ENCODE peak calls at places on chromosomes 11 and 22, in ten cellular contexts. B is mesendoderm, R is IMR-90, V is brain microvascular endothelial cell, Q is esophagus squamous epithelium, O is A673, H is heart left ventricle, E is choroid plexus epithelial cell, Z is epithelial cell of esophagus, D is Panc1. C is an unnamed sample.
A peak's percentile ranks its signal among the peaks of the same experiment; 100 is the strongest.

GRCh38 chr22:37898441-37899181 is 7.5 kb upstream of the MICALL1 start:
- DNase-seq in B (peak; percentile 51), R (no peak), V (no peak), Q (no peak), O (no peak), H (no peak), E (no peak), Z (peak; percentile 95), D (no peak), C (no peak)

GRCh38 chr11:117200813-117201515 is 1.8 kb downstream of the TAGLN start:
- DNase-seq in B (peak; percentile 41), R (peak; percentile 32), V (no peak), Q (no peak), O (no peak), H (no peak), E (no peak), Z (no peak), D (no peak), C (no peak)

GRCh38 chr11:86938900-86939880 is 16.0 kb downstream of the FZD4 start:
- DNase-seq in B (peak; percentile 77), R (peak; percentile 68), V (no peak), Q (no peak), O (peak; percentile 90), H (no peak), E (peak; percentile 80), Z (peak; percentile 57), D (peak; percentile 57), C (no peak)

GRCh38 chr11:119622454-119623143 is 106.4 kb downstream of the NECTIN1 start:
- DNase-seq in B (no peak), R (no peak), V (no peak), Q (no peak), O (no peak), H (no peak), E (no peak), Z (no peak), D (no peak), C (no peak)

GRCh38 chr11:113828186-113828585 is 47.2 kb downstream of the USP28 start:
- DNase-seq in B (no peak), R (no peak), V (no peak), Q (no peak), O (no peak), H (no peak), E (no peak), Z (no peak), D (no peak), C (no peak)

GRCh38 chr11:62432695-62433094 is 13.9 kb downstream of the SCGB1A1 start:
- DNase-seq in B (no peak), R (no peak), V (no peak), Q (no peak), O (no peak), H (no peak), E (no peak), Z (no peak), D (no peak), C (no peak)

GRCh38 chr11:76102772-76103171 is 103.5 kb downstream of the WNT11 start:
- DNase-seq in B (no peak), R (peak; percentile 51), V (peak; percentile 12), Q (no peak), O (no peak), H (peak; percentile 47), E (peak; percentile 65), Z (no peak), D (no peak), C (no peak)

GRCh38 chr11:6746086-6746618 is 25.6 kb downstream of the OR2AG2 start:
- DNase-seq in B (no peak), R (no peak), V (no peak), Q (no peak), O (no peak), H (no peak), E (peak; percentile 37), Z (no peak), D (no peak), C (no peak)

GRCh38 chr11:15622231-15622890 is 507.6 kb downstream of the INSC start:
- DNase-seq in B (peak; percentile 98), R (no peak), V (no peak), Q (no peak), O (no peak), H (no peak), E (no peak), Z (no peak), D (no peak), C (no peak)

GRCh38 chr11:69200331-69201047 is 44.8 kb downstream of the SMIM38 start:
- DNase-seq in B (no peak), R (no peak), V (no peak), Q (no peak), O (no peak), H (peak; percentile 69), E (no peak), Z (no peak), D (no peak), C (no peak)

GRCh38 chr11:6695377-6695776 is 12.2 kb upstream of the MRPL17 start:
- DNase-seq in B (no peak), R (peak; percentile 60), V (peak; percentile 33), Q (no peak), O (peak; percentile 37), H (no peak), E (peak; percentile 78), Z (no peak), D (no peak), C (no peak)

DNA sequence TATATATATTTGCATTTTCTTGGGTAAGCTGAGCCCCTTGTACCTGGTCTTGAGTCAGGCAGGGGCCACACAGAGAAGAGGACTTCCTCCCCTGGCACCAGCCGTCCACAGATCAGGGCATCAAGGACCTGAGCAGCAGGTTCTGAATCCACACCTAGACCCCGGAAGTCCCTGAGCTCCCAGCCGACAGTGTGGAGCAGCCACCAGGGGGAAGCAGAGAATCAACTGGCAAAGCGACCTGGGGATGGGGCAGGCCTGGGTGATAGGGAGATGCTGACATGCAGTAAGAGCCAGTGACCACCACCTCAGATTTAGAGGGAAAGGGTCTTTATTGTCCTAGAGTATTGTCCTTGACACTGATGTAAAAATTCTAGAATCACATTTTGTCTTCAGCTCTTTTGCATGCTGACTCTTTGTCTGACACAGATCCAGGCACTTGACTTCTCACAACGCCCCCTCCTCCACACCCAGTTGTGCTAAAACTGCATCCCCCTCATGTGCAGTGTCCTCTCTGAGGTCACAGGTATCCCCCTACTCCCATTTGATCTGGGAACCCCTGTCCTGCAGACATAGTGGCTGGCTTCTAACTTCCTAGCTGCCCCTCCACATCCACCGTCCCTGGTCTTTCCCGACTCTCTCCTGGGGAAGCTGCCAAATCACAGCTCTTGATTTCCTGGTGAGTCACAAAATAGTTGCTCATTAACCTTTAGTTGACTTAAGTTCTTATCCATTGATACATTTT is 109.3 kb downstream of the GGTLC2 start:
- DNase-seq in B (peak; percentile 77), R (peak; percentile 21), V (peak; percentile 12), Q (no peak), O (peak; percentile 62), H (no peak), E (peak; percentile 65), Z (peak; percentile 43), D (no peak), C (no peak)
- H3K4me3 ChIP-seq in B (no peak overlapping the region), R (no peak overlapping the region), V (no peak overlapping the region), Q (no peak overlapping the region), O (no peak overlapping the region), H (no peak overlapping the region), E (no peak overlapping the region), Z (no peak overlapping the region), D (no peak overlapping the region), C (no peak overlapping the region)

DNA sequence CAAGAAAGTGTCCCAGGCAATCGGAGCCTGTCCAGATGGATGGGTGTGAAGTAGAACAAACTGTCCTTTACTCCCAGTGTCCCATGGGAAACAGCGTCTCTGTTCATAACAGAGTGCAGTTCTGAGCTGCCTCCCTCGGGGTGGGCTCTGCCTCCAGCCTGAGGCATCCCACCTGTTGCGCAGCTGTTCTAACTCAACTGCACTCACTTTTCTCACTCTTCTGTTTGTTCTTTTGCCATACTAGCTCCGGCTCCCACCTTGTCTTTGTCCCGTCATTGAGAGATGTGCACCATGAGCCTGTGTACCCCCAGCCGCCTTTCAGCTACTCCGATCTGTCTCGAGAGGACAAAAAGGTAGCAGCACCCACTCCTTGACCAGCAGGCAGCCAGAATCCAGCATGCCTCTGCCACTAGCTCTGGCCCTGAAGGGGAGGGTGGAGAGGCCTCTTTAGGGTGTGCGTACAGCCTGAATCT is 20.7 kb upstream of the CDC42EP2 start:
- DNase-seq in B (no peak), R (no peak), V (no peak), Q (no peak), O (no peak), H (peak; percentile 78), E (no peak), Z (no peak), D (no peak), C (no peak)
- H3K4me3 ChIP-seq in B (no peak overlapping the region), R (no peak overlapping the region), V (no peak overlapping the region), Q (peak overlapping the region; percentile 0), O (no peak overlapping the region), H (no peak overlapping the region), E (no peak overlapping the region), Z (no peak overlapping the region), D (no peak overlapping the region), C (no peak overlapping the region)

GRCh38 chr11:74682731-74683278 is 48.4 kb downstream of the CHRDL2 start:
- DNase-seq in B (no peak), R (no peak), V (no peak), Q (no peak), O (no peak), H (no peak), E (no peak), Z (no peak), D (no peak), C (no peak)

GRCh38 chr11:74684661-74685060 is 46.6 kb downstream of the CHRDL2 start:
- DNase-seq in B (no peak), R (no peak), V (no peak), Q (no peak), O (no peak), H (peak; percentile 14), E (no peak), Z (no peak), D (no peak), C (no peak)

GRCh38 chr11:74681686-74682651 is 49.3 kb downstream of the CHRDL2 start:
- DNase-seq in B (no peak), R (peak; percentile 40), V (no peak), Q (no peak), O (no peak), H (peak; percentile 79), E (no peak), Z (peak; percentile 40), D (no peak), C (no peak)

GRCh38 chr11:74683941-74684481 is 47.2 kb downstream of the CHRDL2 start:
- DNase-seq in B (no peak), R (peak; percentile 71), V (no peak), Q (no peak), O (no peak), H (peak; percentile 23), E (no peak), Z (no peak), D (no peak), C (no peak)

GRCh38 chr11:74683279-74683871 is 47.9 kb downstream of the CHRDL2 start:
- DNase-seq in B (peak; percentile 17), R (no peak), V (no peak), Q (no peak), O (peak; percentile 39), H (peak; percentile 40), E (no peak), Z (no peak), D (no peak), C (no peak)
- H3K4me3 ChIP-seq in B (no peak overlapping the region), R (no peak overlapping the region), V (peak overlapping the region; percentile 38), Q (peak overlapping the region; percentile 51), O (peak overlapping the region; percentile 47), H (peak overlapping the region; percentile 52), E (peak overlapping the region; percentile 42), Z (peak overlapping the region; percentile 3), D (peak overlapping the region; percentile 40), C (peak overlapping the region; percentile 25)

DNA sequence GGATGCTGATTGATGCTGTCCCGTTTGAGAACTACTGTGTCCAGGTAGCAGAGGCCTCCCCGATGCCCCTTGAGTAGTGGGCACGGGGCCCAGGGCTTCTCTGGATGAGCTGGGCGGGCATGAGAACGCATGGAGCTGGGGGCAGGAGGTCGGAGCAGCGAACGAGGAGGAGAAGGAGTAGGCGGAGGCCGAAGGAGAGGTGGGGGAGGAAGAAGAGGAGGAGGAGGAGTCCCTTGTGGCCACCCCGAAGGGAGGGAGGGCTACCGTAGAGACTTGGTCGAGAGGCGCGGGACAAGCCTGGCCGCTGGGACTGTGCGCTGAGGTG is 62.9 kb downstream of the CRYBB2 start:
- DNase-seq in B (peak; percentile 30), R (no peak), V (no peak), Q (no peak), O (no peak), H (no peak), E (no peak), Z (no peak), D (no peak), C (no peak)
- H3K4me3 ChIP-seq in B (peak overlapping the region; percentile 40), R (no peak overlapping the region), V (no peak overlapping the region), Q (no peak overlapping the region), O (no peak overlapping the region), H (no peak overlapping the region), E (no peak overlapping the region), Z (no peak overlapping the region), D (no peak overlapping the region), C (no peak overlapping the region)

C was measured in AG04449.